ENCODE peak calls at places on chromosomes 4 and X, in seven cellular contexts. L, S, T, W, G, I and R are unnamed samples.

GRCh38 chr4:40301592-40301991 is 33.5 kb upstream of the CHRNA9 start:
- DNase-seq in L (no peak), S (no peak), T (peak; percentile 98), W (no peak), G (no peak), I (no peak), R (peak; percentile 61)

GRCh38 chr4:84291984-84292383 is 207.1 kb downstream of the NKX6-1 start:
- DNase-seq in L (no peak), S (no peak), T (no peak), W (no peak), G (no peak), I (no peak), R (no peak)

GRCh38 chr4:25180524-25181131 is 20.4 kb upstream of the SEPSECS start:
- DNase-seq in L (peak; percentile 61), S (no peak), T (peak; percentile 80), W (peak; percentile 74), G (peak; percentile 76), I (peak; percentile 56), R (peak; percentile 51)

GRCh38 chr4:174490356-174490969 is 31.8 kb downstream of the HPGD start:
- DNase-seq in L (peak; percentile 54), S (no peak), T (no peak), W (peak; percentile 30), G (no peak), I (peak; percentile 59), R (no peak)

GRCh38 chr4:57093816-57094481 is 16.2 kb downstream of the IGFBP7 start:
- DNase-seq in L (no peak), S (no peak), T (no peak), W (no peak), G (no peak), I (no peak), R (no peak)

GRCh38 chr4:24736066-24736465 is 59.3 kb upstream of the SOD3 start:
- DNase-seq in L (peak; percentile 11), S (no peak), T (no peak), W (peak; percentile 42), G (no peak), I (peak; percentile 10), R (no peak)

GRCh38 chr4:39786838-39787237 is 88.9 kb downstream of the UBE2K start:
- DNase-seq in L (no peak), S (no peak), T (no peak), W (no peak), G (no peak), I (no peak), R (no peak)

GRCh38 chr4:81685105-81685504 is 213.4 kb upstream of the RASGEF1B start:
- DNase-seq in L (peak; percentile 14), S (no peak), T (no peak), W (no peak), G (no peak), I (no peak), R (no peak)

GRCh38 chr4:113961322-113961698 is 18.1 kb downstream of the ARSJ start:
- DNase-seq in L (peak; percentile 39), S (no peak), T (no peak), W (peak; percentile 63), G (no peak), I (peak; percentile 85), R (no peak)

GRCh38 chr4:658681-659667 is 15.1 kb downstream of the ATP5ME start:
- DNase-seq in L (no peak), S (no peak), T (no peak), W (no peak), G (no peak), I (no peak), R (no peak)

GRCh38 chr4:98452091-98452490 is 190.9 kb downstream of the RAP1GDS1 start:
- DNase-seq in L (no peak), S (no peak), T (no peak), W (no peak), G (no peak), I (no peak), R (no peak)

GRCh38 chr4:108861339-108861738 is 98.5 kb upstream of the ETNPPL start:
- DNase-seq in L (no peak), S (no peak), T (no peak), W (peak; percentile 42), G (peak; percentile 78), I (peak; percentile 11), R (peak; percentile 9)

GRCh38 chr4:121411151-121411744 is 30.4 kb upstream of the QRFPR start:
- DNase-seq in L (no peak), S (no peak), T (no peak), W (no peak), G (no peak), I (no peak), R (peak; percentile 1)

GRCh38 chr4:4995103-4995761 is 24.0 kb downstream of the CYTL1 start:
- DNase-seq in L (peak; percentile 44), S (peak; percentile 78), T (peak; percentile 74), W (peak; percentile 78), G (peak; percentile 85), I (peak; percentile 63), R (peak; percentile 54)

GRCh38 chr4:125828316-125828715 is 513.6 kb downstream of the FAT4 start:
- DNase-seq in L (no peak), S (no peak), T (no peak), W (no peak), G (no peak), I (no peak), R (no peak)

GRCh38 chr4:182578402-182578801 is 335.2 kb downstream of the TENM3 start:
- DNase-seq in L (peak; percentile 81), S (no peak), T (no peak), W (peak; percentile 64), G (peak; percentile 83), I (peak; percentile 42), R (no peak)

GRCh38 chrX:112247714-112248113 is 165.1 kb upstream of the TRPC5 start:
- DNase-seq in L (no peak), S (no peak), T (no peak), W (no peak), G (no peak), I (no peak), R (no peak)

GRCh38 chr4:113979973-113980615 is 647 bp upstream of the ARSJ start:
- DNase-seq in L (no peak), S (no peak), T (no peak), W (peak; percentile 34), G (no peak), I (peak; percentile 67), R (no peak)

GRCh38 chr4:6885953-6886557 is 23.6 kb upstream of the TBC1D14 start:
- DNase-seq in L (peak; percentile 38), S (no peak), T (peak; percentile 56), W (peak; percentile 90), G (peak; percentile 68), I (peak; percentile 49), R (peak; percentile 86)

GRCh38 chr4:65671402-65671801 is 1.1 kb upstream of the EPHA5 start:
- DNase-seq in L (no peak), S (no peak), T (no peak), W (no peak), G (no peak), I (no peak), R (no peak)

GRCh38 chr4:65669008-65669971 is 999 bp downstream of the EPHA5 start:
- DNase-seq in L (peak; percentile 33), S (peak; percentile 33), T (no peak), W (peak; percentile 11), G (peak; percentile 44), I (peak; percentile 1), R (no peak)

GRCh38 chr4:65668201-65669007 is 1.9 kb downstream of the EPHA5 start:
- DNase-seq in L (peak; percentile 41), S (peak; percentile 33), T (no peak), W (peak; percentile 33), G (peak; percentile 55), I (no peak), R (no peak)

GRCh38 chr4:65669981-65670330 is 333 bp downstream of the EPHA5 start:
- DNase-seq in L (no peak), S (no peak), T (no peak), W (no peak), G (no peak), I (no peak), R (no peak)

DNA sequence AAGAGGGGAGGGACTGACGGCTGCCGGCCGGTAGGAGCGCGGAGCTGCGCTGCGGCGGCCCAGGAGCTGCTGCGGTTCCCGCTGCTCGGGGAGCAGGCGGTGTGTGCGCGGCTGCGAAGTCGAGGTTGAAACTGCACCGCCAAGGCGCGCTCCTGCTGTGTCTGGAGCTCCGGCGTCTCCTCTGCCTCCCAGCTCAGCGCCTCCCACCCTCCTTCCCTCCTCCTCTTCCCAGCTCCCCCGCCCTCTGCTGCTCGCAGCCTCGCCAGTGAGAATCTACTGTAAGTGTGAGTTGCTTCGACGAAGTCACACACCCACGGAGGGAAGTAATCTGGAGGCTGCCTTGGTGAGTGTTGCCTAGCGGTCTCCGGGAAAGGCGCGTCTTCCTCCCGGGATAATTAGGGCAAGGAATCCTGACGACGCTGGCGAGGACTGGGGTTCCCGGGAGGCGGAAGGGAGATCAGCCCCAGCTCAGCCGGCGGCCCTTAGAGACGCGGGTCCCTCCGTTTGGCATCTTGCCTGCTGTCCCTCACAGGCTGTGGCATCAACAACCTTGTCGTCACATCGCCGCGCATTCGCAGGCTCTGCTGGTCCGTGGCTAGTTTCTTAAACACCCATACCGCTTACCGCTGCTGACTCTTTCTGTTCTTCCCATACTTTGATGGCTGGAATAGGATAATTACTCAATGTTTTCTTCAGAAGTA is at the start of gene EPHA5:
- DNase-seq in L (peak; percentile 93), S (peak; percentile 75), T (no peak), W (peak; percentile 68), G (peak; percentile 86), I (peak; percentile 36), R (peak; percentile 1)
- H3K4me3 ChIP-seq in L (peak within 1 kb of the TSS; percentile 74), S (peak within 1 kb of the TSS; percentile 37), T (no peak within 1 kb of the TSS), W (peak within 1 kb of the TSS; percentile 67), G (peak within 1 kb of the TSS; percentile 37), I (peak within 1 kb of the TSS; percentile 26), R (no peak within 1 kb of the TSS)

GRCh38 chrX:24728530-24728929 is 34.8 kb downstream of the POLA1 start:
- DNase-seq in L (no peak), S (no peak), T (no peak), W (no peak), G (no peak), I (no peak), R (no peak)

GRCh38 chrX:24732705-24733104 is 39.0 kb downstream of the POLA1 start:
- DNase-seq in L (no peak), S (no peak), T (no peak), W (peak; percentile 3), G (no peak), I (no peak), R (peak; percentile 3)

GRCh38 chrX:24733111-24733510 is 39.4 kb downstream of the POLA1 start:
- DNase-seq in L (no peak), S (no peak), T (no peak), W (no peak), G (no peak), I (no peak), R (no peak)
- H3K36me3 ChIP-seq in L (no peaks in the 10 kb centered on the region), S (no peaks in the 10 kb centered on the region), T (peaks cover 85% of the 10 kb centered on the region), W (no peaks in the 10 kb centered on the region), G (peaks cover 25% of the 10 kb centered on the region), I (no peaks in the 10 kb centered on the region), R (no peaks in the 10 kb centered on the region)

DNA sequence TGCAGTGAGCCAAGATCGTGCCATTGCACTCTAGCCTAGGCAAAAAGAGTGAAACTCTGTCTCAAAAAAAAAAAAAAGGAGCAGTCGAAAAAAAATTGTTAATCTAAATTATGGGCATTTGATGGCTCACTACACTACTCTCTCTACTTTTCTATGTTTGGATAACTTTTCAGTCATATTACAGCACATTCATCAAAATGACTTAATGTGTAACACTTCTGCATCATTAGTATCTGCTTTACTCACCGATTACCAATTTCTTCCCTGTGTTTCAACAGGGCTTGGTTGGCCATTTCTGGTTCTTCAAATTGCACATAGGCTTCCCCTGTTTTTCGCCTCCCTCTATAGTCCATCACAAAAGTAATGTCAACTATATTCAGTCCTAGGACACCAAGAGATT is 8.4 kb downstream of the GRSF1 start:
- DNase-seq in L (no peak), S (no peak), T (no peak), W (no peak), G (no peak), I (no peak), R (no peak)
- H3K27ac ChIP-seq in L (no peak overlapping the region), S (no peak overlapping the region), T (no peak overlapping the region), W (no peak overlapping the region), G (no peak overlapping the region), I (no peak overlapping the region), R (no peak overlapping the region)

GRCh38 chr4:158721680-158722079 is 1.5 kb downstream of the PPID start:
- DNase-seq in L (no peak), S (no peak), T (no peak), W (no peak), G (no peak), I (no peak), R (no peak)
- H3K4me3 ChIP-seq in L (no peak overlapping the region), S (no peak overlapping the region), T (peak overlapping the region; percentile 96), W (peak overlapping the region; percentile 90), G (no peak overlapping the region), I (no peak overlapping the region), R (no peak overlapping the region)